ENCODE peak calls at places on chromosomes 4 and X, in four cellular contexts. X, R, U and Z are unnamed samples.
A peak's percentile ranks its signal among the peaks of the same experiment; 100 is the strongest.

GRCh38 chr4:182878633-182879495 is 38.3 kb downstream of the DCTD start:
- DNase-seq in U (no peak), X (no peak), R (no peak), Z (no peak)

GRCh38 chr4:71239365-71239764 is 99.5 kb upstream of the SLC4A4 start:
- DNase-seq in U (no peak), R (no peak), X (peak; percentile 49), Z (no peak)

GRCh38 chrX:47751670-47752069 is 85.0 kb upstream of the ZNF81 start:
- DNase-seq in X (peak; percentile 0), R (no peak), U (no peak), Z (peak; percentile 38)

GRCh38 chr4:156764145-156764544 is 207.5 kb downstream of the PDGFC start:
- DNase-seq in X (peak; percentile 44), U (no peak), R (no peak), Z (no peak)

GRCh38 chrX:252421-253291 is 28.5 kb upstream of the PLCXD1 start:
- DNase-seq in R (no peak), U (no peak), X (no peak), Z (no peak)

GRCh38 chrX:148380614-148381561 is 119.5 kb upstream of the AFF2 start:
- DNase-seq in U (no peak), R (no peak), X (no peak), Z (peak; percentile 58)

GRCh38 chr4:8475751-8476575 is 35.4 kb downstream of the TRMT44 start:
- DNase-seq in X (no peak), R (no peak), U (no peak), Z (no peak)

GRCh38 chr4:75823812-75824211 is 78.4 kb downstream of the PPEF2 start:
- DNase-seq in R (no peak), U (no peak), X (no peak), Z (no peak)

GRCh38 chr4:172521171-172521570 is 647.4 kb upstream of the GALNT7 start:
- DNase-seq in R (no peak), X (no peak), U (no peak), Z (no peak)

GRCh38 chr4:1342003-1342402 is 5.0 kb upstream of the UVSSA start:
- DNase-seq in X (no peak), R (no peak), U (no peak), Z (no peak)

GRCh38 chrX:144896323-144896722 is 351.0 kb upstream of the SPANXN1 start:
- DNase-seq in R (no peak), X (no peak), U (no peak), Z (no peak)

GRCh38 chrX:2627272-2627867 is 63.7 kb upstream of the CD99 start:
- DNase-seq in U (no peak), X (no peak), R (no peak), Z (peak; percentile 69)

GRCh38 chr4:136670265-136670664 is 862.0 kb downstream of the PCDH18 start:
- DNase-seq in U (no peak), R (no peak), X (no peak), Z (no peak)

GRCh38 chr4:53932784-53933183 is 131.6 kb downstream of the CHIC2 start:
- DNase-seq in R (no peak), U (no peak), X (peak; percentile 68), Z (no peak)

GRCh38 chrX:150542846-150543229 is 25.6 kb upstream of the MTM1 start:
- DNase-seq in X (no peak), U (no peak), R (no peak), Z (no peak)

GRCh38 chr4:54231419-54232150 is 2.5 kb downstream of the PDGFRA start:
- DNase-seq in U (no peak), R (no peak), X (no peak), Z (no peak)

GRCh38 chr4:80989921-80990544 is 40.5 kb upstream of the BMP3 start:
- DNase-seq in U (no peak), R (peak; percentile 1), X (peak; percentile 78), Z (peak; percentile 30)

GRCh38 chrX:663841-664240 is 33.2 kb downstream of the SHOX start:
- DNase-seq in X (no peak), U (no peak), R (no peak), Z (no peak)

GRCh38 chr4:30720021-30720655 is at the start of gene PCDH7:
- DNase-seq in X (peak; percentile 11), U (no peak), R (no peak), Z (no peak)

GRCh38 chr4:140857111-140857510 is 100.9 kb upstream of the TBC1D9 start:
- DNase-seq in R (no peak), U (no peak), X (no peak), Z (no peak)

GRCh38 chr4:145486603-145487002 is 5.0 kb downstream of the SMAD1 start:
- DNase-seq in X (no peak), U (no peak), R (no peak), Z (no peak)

GRCh38 chr4:55409468-55410171 is 13.9 kb downstream of the TMEM165 start:
- DNase-seq in U (no peak), X (no peak), R (no peak), Z (no peak)

GRCh38 chr4:98747659-98748091 is 89.3 kb upstream of the TSPAN5 start:
- DNase-seq in X (no peak), U (no peak), R (no peak), Z (no peak)

GRCh38 chrX:132818638-132819037 is 139.8 kb downstream of the HS6ST2 start:
- DNase-seq in U (no peak), R (no peak), X (no peak), Z (no peak)

GRCh38 chr4:42397256-42397634 is at the start of gene SHISA3:
- DNase-seq in U (no peak), X (no peak), R (no peak), Z (peak; percentile 62)

GRCh38 chr4:3683077-3683743 is 83.0 kb upstream of the ADRA2C start:
- DNase-seq in U (no peak), R (no peak), X (no peak), Z (no peak)

GRCh38 chr4:85495621-85496020 is 20.7 kb downstream of the ARHGAP24 start:
- DNase-seq in U (no peak), X (no peak), R (no peak), Z (no peak)

GRCh38 chr4:123478859-123479345 is 82.3 kb downstream of the SPRY1 start:
- DNase-seq in U (no peak), R (no peak), X (peak; percentile 50), Z (peak; percentile 42)

GRCh38 chrX:115047181-115047580 is 29.8 kb upstream of the IL13RA2 start:
- DNase-seq in U (no peak), R (no peak), X (peak; percentile 17), Z (no peak)

GRCh38 chr4:47471064-47471463 is 7.6 kb upstream of the COMMD8 start:
- DNase-seq in R (no peak), U (no peak), X (no peak), Z (no peak)

GRCh38 chr4:108814327-108814726 is 51.5 kb upstream of the ETNPPL start:
- DNase-seq in R (no peak), X (no peak), U (no peak), Z (no peak)

GRCh38 chr4:40486534-40486933 is 143.1 kb downstream of the RBM47 start:
- DNase-seq in X (peak; percentile 21), U (no peak), R (no peak), Z (no peak)

GRCh38 chrX:120629667-120630537 is at the start of gene C1GALT1C1:
- DNase-seq in U (peak; percentile 70), X (peak; percentile 85), R (peak; percentile 99), Z (peak; percentile 92)

GRCh38 chr4:8319061-8319460 is 49.5 kb downstream of the HTRA3 start:
- DNase-seq in X (no peak), U (no peak), R (no peak), Z (no peak)

GRCh38 chr4:94743838-94744237 is 13.9 kb upstream of the BMPR1B start:
- DNase-seq in X (no peak), U (no peak), R (no peak), Z (no peak)

GRCh38 chrX:43735534-43735933 is 79.4 kb downstream of the MAOA start:
- DNase-seq in R (no peak), U (no peak), X (no peak), Z (no peak)

GRCh38 chr4:188701952-188702351 is 562.7 kb downstream of the TRIML1 start:
- DNase-seq in X (no peak), R (no peak), U (no peak), Z (no peak)

GRCh38 chrX:148268646-148269045 is 231.8 kb upstream of the AFF2 start:
- DNase-seq in U (no peak), R (no peak), X (no peak), Z (no peak)